ENCODE peak calls at places on chromosomes 4 and X, in nine cellular contexts. Y is WTC11, T is PC-3, S is IMR-90, Z is RWPE1, N is astrocyte, D is MM.1S, U is mucosa of descending colon, C is Peyer's patch. Q is an unnamed sample.

GRCh38 chr4:125382995-125383394 is 68.2 kb downstream of the FAT4 start:
- DNase-seq in Y (no peak), T (no peak), S (no peak), Z (no peak), N (peak), D (no peak), U (no peak), C (no peak), Q (no peak)

GRCh38 chr4:17574206-17574605 is 2.8 kb upstream of the LAP3 start:
- DNase-seq in Y (no peak), T (no peak), S (no peak), Z (no peak), N (no peak), D (no peak), U (no peak), C (no peak), Q (no peak)

GRCh38 chr4:30460818-30461217 is 259.4 kb upstream of the PCDH7 start:
- DNase-seq in Y (no peak), T (no peak), S (no peak), Z (no peak), N (no peak), D (no peak), U (no peak), C (no peak), Q (no peak)

GRCh38 chrX:24646745-24647182 is 383 bp downstream of the PCYT1B start:
- DNase-seq in Y (peak), T (no peak), S (no peak), Z (peak), N (no peak), D (no peak), U (no peak), C (no peak), Q (no peak)

GRCh38 chr4:81255524-81255923 is 40.5 kb upstream of the PRKG2 start:
- DNase-seq in Y (no peak), T (peak), S (peak), Z (no peak), N (peak), D (no peak), U (no peak), C (no peak), Q (no peak)

GRCh38 chr4:67909910-67910905 is 26.4 kb upstream of the TMPRSS11D start:
- DNase-seq in Y (no peak), T (peak), S (peak), Z (no peak), N (no peak), D (peak), U (no peak), C (no peak), Q (no peak)

GRCh38 chrX:116726806-116727205 is 264.0 kb upstream of the CT83 start:
- DNase-seq in Y (peak), T (no peak), S (no peak), Z (no peak), N (no peak), D (no peak), U (no peak), C (no peak), Q (no peak)

GRCh38 chr4:81504685-81505598 is 33.2 kb upstream of the RASGEF1B start:
- DNase-seq in Y (no peak), T (no peak), S (no peak), Z (no peak), N (no peak), D (peak), U (peak), C (no peak), Q (peak)

GRCh38 chr4:42627887-42628646 is 28.8 kb downstream of the ATP8A1 start:
- DNase-seq in Y (no peak), T (no peak), S (no peak), Z (no peak), N (no peak), D (no peak), U (peak), C (no peak), Q (peak)

GRCh38 chr4:81562093-81562492 is 90.4 kb upstream of the RASGEF1B start:
- DNase-seq in Y (no peak), T (no peak), S (no peak), Z (no peak), N (no peak), D (peak), U (no peak), C (no peak), Q (peak)

GRCh38 chr4:77613267-77613666 is 7.6 kb downstream of the CXCL13 start:
- DNase-seq in Y (no peak), T (no peak), S (no peak), Z (no peak), N (no peak), D (no peak), U (no peak), C (no peak), Q (no peak)

GRCh38 chr4:24664956-24665355 is 80.6 kb upstream of the DHX15 start:
- DNase-seq in Y (no peak), T (no peak), S (peak), Z (no peak), N (peak), D (no peak), U (no peak), C (no peak), Q (no peak)

GRCh38 chr4:39083164-39083563 is 21.1 kb downstream of the KLHL5 start:
- DNase-seq in Y (no peak), T (peak), S (peak), Z (peak), N (peak), D (no peak), U (no peak), C (no peak), Q (no peak)

GRCh38 chr4:17762705-17763104 is 18.7 kb downstream of the FAM184B start:
- DNase-seq in Y (no peak), T (peak), S (peak), Z (no peak), N (peak), D (no peak), U (no peak), C (no peak), Q (no peak)

GRCh38 chr4:42673084-42673429 is 16.2 kb upstream of the ATP8A1 start:
- DNase-seq in Y (no peak), T (no peak), S (no peak), Z (peak), N (peak), D (no peak), U (no peak), C (no peak), Q (no peak)

GRCh38 chr4:48909697-48910096 is 3.1 kb upstream of the OCIAD2 start:
- DNase-seq in Y (no peak), T (peak), S (peak), Z (peak), N (peak), D (no peak), U (no peak), C (no peak), Q (no peak)

GRCh38 chr4:121696641-121697461 is at the start of gene ANXA5:
- DNase-seq in Y (peak), T (peak), S (peak), Z (peak), N (peak), D (peak), U (peak), C (peak), Q (peak)
- TF ChIP-seq CTCF in Y (no peak), T (peak), S (peak), Z (peak), N (no peak), D (peak), U (no peak), C (no peak), Q (peak)

GRCh38 chrX:37509349-37509748 is 62.1 kb upstream of the LANCL3 start:
- DNase-seq in Y (no peak), T (peak), S (no peak), Z (no peak), N (no peak), D (peak), U (peak), C (no peak), Q (no peak)
- TF ChIP-seq CTCF in Y (no peak), T (peak), S (peak), Z (no peak), N (peak), D (peak), U (no peak), C (no peak), Q (no peak)

DNA sequence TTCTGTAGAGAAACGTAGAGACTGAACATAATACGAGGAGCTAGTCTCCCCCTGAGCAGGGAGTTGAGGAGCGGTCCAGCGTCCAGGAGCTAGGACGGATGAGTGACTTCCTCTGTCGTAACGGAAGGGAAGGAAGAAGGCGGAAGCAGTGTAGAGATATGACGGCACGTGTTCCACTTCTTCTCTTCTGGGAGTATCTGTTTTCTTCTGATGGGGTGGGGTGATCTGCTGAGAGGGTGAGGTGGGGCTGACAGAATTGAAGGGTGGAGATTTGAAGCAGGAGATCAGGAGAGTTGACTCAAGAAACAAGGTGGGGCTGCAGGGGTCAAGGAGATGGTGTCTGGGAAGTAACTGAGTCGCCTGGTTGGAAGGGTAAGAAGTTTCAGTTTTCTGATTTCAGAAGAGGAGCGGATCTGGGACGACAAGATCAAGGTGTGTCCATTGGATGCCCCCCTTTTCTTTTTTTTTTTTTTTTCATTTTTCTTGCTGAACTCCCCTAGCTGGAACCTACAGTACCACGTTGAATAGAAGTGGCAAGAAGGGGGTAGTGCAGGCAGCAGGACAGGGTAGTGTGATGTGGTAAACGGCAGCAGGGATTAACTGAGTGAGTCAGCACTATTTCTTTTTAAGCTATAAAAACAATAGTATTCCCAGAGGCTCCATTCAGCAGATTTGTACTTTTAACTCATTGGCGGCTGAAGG is 50.7 kb upstream of the SETD7 start:
- DNase-seq in Y (no peak), T (peak), S (peak), Z (no peak), N (peak), D (peak), U (no peak), C (no peak), Q (no peak)
- TF ChIP-seq CTCF in Y (no peak), T (no peak), S (peak), Z (no peak), N (no peak), D (peak), U (no peak), C (no peak), Q (no peak)

GRCh38 chr4:120291541-120291940 is 224.9 kb upstream of the MAD2L1 start:
- DNase-seq in Y (no peak), T (no peak), S (no peak), Z (no peak), N (no peak), D (no peak), U (no peak), C (no peak), Q (no peak)
- TF ChIP-seq CTCF in Y (no peak), T (no peak), S (no peak), Z (no peak), N (no peak), D (no peak), U (no peak), C (no peak), Q (no peak)

GRCh38 chrX:107714196-107714811 is 61.3 kb downstream of the TSC22D3 start:
- DNase-seq in Y (no peak), T (no peak), S (no peak), Z (no peak), N (no peak), D (no peak), U (no peak), C (no peak), Q (no peak)
- TF ChIP-seq CTCF in Y (no peak), T (peak), S (no peak), Z (no peak), N (no peak), D (peak), U (no peak), C (no peak), Q (no peak)

GRCh38 chr4:151652841-151653547 is 107.8 kb downstream of the GATB start:
- DNase-seq in Y (no peak), T (no peak), S (no peak), Z (no peak), N (no peak), D (no peak), U (no peak), C (no peak), Q (no peak)

GRCh38 chr4:151653548-151653918 is 107.3 kb downstream of the GATB start:
- DNase-seq in Y (no peak), T (no peak), S (no peak), Z (no peak), N (no peak), D (no peak), U (no peak), C (no peak), Q (no peak)

GRCh38 chr4:151646322-151646721 is 114.5 kb downstream of the GATB start:
- DNase-seq in Y (no peak), T (no peak), S (no peak), Z (no peak), N (no peak), D (no peak), U (no peak), C (no peak), Q (no peak)

GRCh38 chr4:151651496-151651895 is 109.3 kb downstream of the GATB start:
- DNase-seq in Y (no peak), T (no peak), S (no peak), Z (no peak), N (no peak), D (no peak), U (no peak), C (no peak), Q (no peak)

GRCh38 chr4:151649461-151649860 is 111.3 kb downstream of the GATB start:
- DNase-seq in Y (no peak), T (no peak), S (no peak), Z (no peak), N (no peak), D (no peak), U (no peak), C (no peak), Q (no peak)
- TF ChIP-seq CTCF in Y (no peak), T (no peak), S (no peak), Z (no peak), N (no peak), D (no peak), U (no peak), C (no peak), Q (no peak)

DNA sequence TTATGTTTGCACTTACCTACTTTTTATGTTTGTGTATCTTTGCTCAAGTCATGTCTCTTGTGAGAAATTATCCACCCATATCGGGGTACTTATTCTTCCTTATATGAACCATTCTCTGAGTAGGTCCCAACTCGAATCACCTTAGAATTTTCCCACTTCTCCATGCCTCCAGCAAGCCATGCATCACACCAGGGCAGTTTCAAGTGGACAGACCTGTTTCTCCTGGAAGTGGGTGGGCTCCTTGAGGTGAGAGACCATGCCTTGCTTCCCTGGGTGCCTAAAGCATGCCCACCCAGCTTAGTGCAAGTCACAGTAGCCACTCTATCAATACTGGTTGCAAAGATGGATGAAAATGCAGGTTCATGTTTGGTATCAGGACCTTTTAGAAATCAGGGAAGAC is 187.2 kb downstream of the KIT start:
- DNase-seq in Y (no peak), T (no peak), S (no peak), Z (no peak), N (no peak), D (no peak), U (no peak), C (no peak), Q (no peak)
- TF ChIP-seq CTCF in Y (no peak), T (no peak), S (no peak), Z (no peak), N (no peak), D (no peak), U (no peak), C (no peak), Q (no peak)

GRCh38 chr4:87112063-87112462 is 108.4 kb downstream of the KLHL8 start:
- DNase-seq in Y (no peak), T (no peak), S (peak), Z (no peak), N (no peak), D (no peak), U (no peak), C (no peak), Q (no peak)

GRCh38 chr4:87117730-87118075 is 102.7 kb downstream of the KLHL8 start:
- DNase-seq in Y (no peak), T (no peak), S (no peak), Z (no peak), N (no peak), D (no peak), U (no peak), C (no peak), Q (no peak)

GRCh38 chr4:87117051-87117729 is 103.2 kb downstream of the KLHL8 start:
- DNase-seq in Y (no peak), T (no peak), S (no peak), Z (no peak), N (no peak), D (no peak), U (no peak), C (no peak), Q (no peak)

GRCh38 chr4:87116230-87116629 is 104.2 kb downstream of the KLHL8 start:
- DNase-seq in Y (no peak), T (no peak), S (no peak), Z (no peak), N (peak), D (no peak), U (no peak), C (no peak), Q (no peak)

DNA sequence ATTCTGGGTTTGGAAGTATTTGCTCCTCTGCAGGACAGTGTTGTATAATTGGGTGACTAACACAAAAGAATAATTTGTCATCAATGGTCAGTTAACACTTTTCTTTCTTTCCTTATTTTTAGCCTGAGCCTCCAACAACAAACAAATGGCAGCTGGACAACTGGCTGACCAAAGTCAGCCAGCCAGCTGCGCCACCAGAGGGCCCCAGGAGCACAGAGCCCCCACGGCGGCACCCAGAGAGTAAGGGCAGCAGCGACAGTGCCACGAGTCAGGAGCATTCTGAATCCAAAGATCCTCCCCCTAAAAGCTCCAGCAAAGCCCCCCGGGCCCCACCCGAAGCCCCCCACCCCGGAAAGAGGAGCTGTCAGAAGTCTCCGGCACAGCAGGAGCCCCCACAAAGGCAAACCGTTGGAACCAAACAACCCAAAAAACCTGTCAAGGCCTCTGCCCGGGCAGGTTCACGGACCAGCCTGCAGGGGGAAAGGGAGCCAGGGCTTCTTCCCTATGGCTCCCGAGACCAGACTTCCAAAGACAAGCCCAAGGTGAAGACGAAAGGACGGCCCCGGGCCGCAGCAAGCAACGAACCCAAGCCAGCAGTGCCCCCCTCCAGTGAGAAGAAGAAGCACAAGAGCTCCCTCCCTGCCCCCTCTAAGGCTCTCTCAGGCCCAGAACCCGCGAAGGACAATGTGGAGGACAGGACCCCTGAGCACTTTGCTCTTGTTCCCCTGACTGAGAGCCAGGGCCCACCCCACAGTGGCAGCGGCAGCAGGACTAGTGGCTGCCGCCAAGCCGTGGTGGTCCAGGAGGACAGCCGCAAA is 106.0 kb downstream of the KLHL8 start:
- DNase-seq in Y (peak), T (no peak), S (no peak), Z (no peak), N (no peak), D (no peak), U (no peak), C (no peak), Q (no peak)
- TF ChIP-seq CTCF in Y (no peak), T (peak), S (peak), Z (no peak), N (no peak), D (no peak), U (no peak), C (no peak), Q (no peak)

DNA sequence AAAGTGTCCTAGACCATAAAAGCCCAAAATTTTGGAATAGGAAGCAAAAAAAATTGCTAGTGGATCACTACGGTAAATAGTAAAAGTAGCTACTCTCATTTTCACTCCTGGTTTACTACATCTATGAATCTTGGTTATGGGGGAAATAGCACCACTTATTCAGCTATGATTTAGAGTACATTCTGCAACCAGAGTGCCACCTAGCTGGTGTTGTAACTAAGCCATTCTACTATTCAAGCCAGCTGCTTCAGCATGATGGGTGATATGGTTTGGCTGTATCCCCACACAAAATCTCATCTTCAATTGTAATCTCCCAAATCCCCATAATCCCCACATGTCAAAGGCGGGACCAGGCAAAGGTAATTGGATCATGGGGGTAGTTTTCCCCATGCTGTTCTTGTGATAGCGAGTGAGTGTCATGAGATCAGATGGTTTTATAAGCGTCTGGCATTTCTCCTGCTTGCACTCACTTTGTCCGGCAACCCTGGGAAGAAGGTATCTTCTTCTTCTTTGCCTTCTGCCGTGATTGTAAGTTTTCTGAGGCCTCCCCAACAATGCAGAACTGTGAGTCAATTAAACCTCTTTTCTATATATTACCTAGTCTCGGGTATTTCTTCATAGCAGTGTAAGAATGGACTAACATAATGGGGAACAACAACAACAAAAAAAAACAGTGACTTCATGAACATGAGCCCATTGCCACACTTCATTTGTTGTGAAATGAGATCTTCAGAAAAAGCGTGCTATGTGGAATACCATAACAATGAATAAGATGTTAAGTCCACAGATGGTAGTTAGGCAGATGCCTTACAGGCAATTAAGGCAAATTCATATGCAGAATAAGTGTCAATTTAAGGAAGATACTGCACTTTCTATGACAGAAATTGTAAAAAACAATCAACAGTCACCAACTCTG is 280.1 kb downstream of the PABPC4L start:
- DNase-seq in Y (no peak), T (peak), S (peak), Z (no peak), N (no peak), D (no peak), U (no peak), C (no peak), Q (no peak)
- TF ChIP-seq CTCF in Y (no peak), T (no peak), S (peak), Z (no peak), N (no peak), D (no peak), U (no peak), C (no peak), Q (no peak)